ENCODE peak calls at places on chromosomes 6 and 20, in ten cellular contexts. One of them, this sample, is unnamed.

GRCh38 chr6:33860706-33861474 is 57.1 kb upstream of the MLN start:
- DNase-seq in HCT116: no peak
- DNase-seq in prostate gland: peak
- DNase-seq in GM12891: no peak
- DNase-seq in stomach: no peak
- DNase-seq in suprapubic skin: no peak
- DNase-seq in sigmoid colon: no peak
- DNase-seq in GM23338: no peak
- DNase-seq in spleen: no peak
- DNase-seq in esophagus muscularis mucosa: no peak
- DNase-seq in this sample: no peak

GRCh38 chr6:75922226-75922625 is 150.2 kb downstream of the IMPG1 start:
- DNase-seq in spleen: no peak
- DNase-seq in suprapubic skin: no peak
- DNase-seq in esophagus muscularis mucosa: no peak
- DNase-seq in HCT116: no peak
- DNase-seq in GM23338: no peak
- DNase-seq in stomach: no peak
- DNase-seq in sigmoid colon: no peak
- DNase-seq in prostate gland: no peak
- DNase-seq in GM12891: no peak
- DNase-seq in this sample: no peak

GRCh38 chr20:8385247-8385646 is 253.2 kb downstream of the PLCB1 start:
- DNase-seq in prostate gland: no peak
- DNase-seq in GM23338: peak
- DNase-seq in sigmoid colon: peak
- DNase-seq in HCT116: no peak
- DNase-seq in GM12891: no peak
- DNase-seq in stomach: peak
- DNase-seq in esophagus muscularis mucosa: no peak
- DNase-seq in spleen: no peak
- DNase-seq in suprapubic skin: no peak
- DNase-seq in this sample: no peak

GRCh38 chr6:112044856-112045255 is 9.0 kb upstream of the CCN6 start:
- DNase-seq in sigmoid colon: no peak
- DNase-seq in stomach: no peak
- DNase-seq in spleen: no peak
- DNase-seq in prostate gland: no peak
- DNase-seq in suprapubic skin: no peak
- DNase-seq in HCT116: no peak
- DNase-seq in GM12891: no peak
- DNase-seq in esophagus muscularis mucosa: no peak
- DNase-seq in GM23338: no peak
- DNase-seq in this sample: no peak

GRCh38 chr6:72810571-72811280 is 188.9 kb downstream of the KCNQ5 start:
- DNase-seq in HCT116: no peak
- DNase-seq in GM12891: no peak
- DNase-seq in GM23338: no peak
- DNase-seq in esophagus muscularis mucosa: no peak
- DNase-seq in stomach: no peak
- DNase-seq in spleen: no peak
- DNase-seq in sigmoid colon: no peak
- DNase-seq in prostate gland: no peak
- DNase-seq in suprapubic skin: no peak
- DNase-seq in this sample: no peak

GRCh38 chr6:52733172-52733571 is 30.1 kb downstream of the GSTA2 start:
- DNase-seq in GM23338: no peak
- DNase-seq in GM12891: no peak
- DNase-seq in esophagus muscularis mucosa: no peak
- DNase-seq in suprapubic skin: no peak
- DNase-seq in prostate gland: no peak
- DNase-seq in HCT116: no peak
- DNase-seq in stomach: no peak
- DNase-seq in spleen: peak
- DNase-seq in sigmoid colon: no peak
- DNase-seq in this sample: no peak

GRCh38 chr20:41175201-41175651 is 37.9 kb downstream of the PLCG1 start:
- DNase-seq in GM12891: no peak
- DNase-seq in sigmoid colon: no peak
- DNase-seq in HCT116: no peak
- DNase-seq in spleen: no peak
- DNase-seq in GM23338: no peak
- DNase-seq in esophagus muscularis mucosa: peak
- DNase-seq in prostate gland: peak
- DNase-seq in suprapubic skin: peak
- DNase-seq in stomach: peak
- DNase-seq in this sample: no peak

GRCh38 chr6:91164105-91164504 is 577.2 kb upstream of the MAP3K7 start:
- DNase-seq in suprapubic skin: no peak
- DNase-seq in esophagus muscularis mucosa: no peak
- DNase-seq in spleen: no peak
- DNase-seq in GM23338: no peak
- DNase-seq in HCT116: no peak
- DNase-seq in GM12891: no peak
- DNase-seq in prostate gland: no peak
- DNase-seq in sigmoid colon: no peak
- DNase-seq in stomach: no peak
- DNase-seq in this sample: no peak

GRCh38 chr6:144220031-144220790 is 64.9 kb upstream of the UTRN start:
- DNase-seq in suprapubic skin: no peak
- DNase-seq in esophagus muscularis mucosa: no peak
- DNase-seq in spleen: no peak
- DNase-seq in GM23338: no peak
- DNase-seq in sigmoid colon: no peak
- DNase-seq in stomach: no peak
- DNase-seq in prostate gland: no peak
- DNase-seq in GM12891: no peak
- DNase-seq in HCT116: no peak
- DNase-seq in this sample: no peak

GRCh38 chr20:14127831-14128230 is 132.5 kb downstream of the MACROD2 start:
- DNase-seq in prostate gland: no peak
- DNase-seq in esophagus muscularis mucosa: no peak
- DNase-seq in GM23338: no peak
- DNase-seq in HCT116: no peak
- DNase-seq in stomach: no peak
- DNase-seq in suprapubic skin: no peak
- DNase-seq in spleen: no peak
- DNase-seq in GM12891: no peak
- DNase-seq in sigmoid colon: no peak
- DNase-seq in this sample: no peak

GRCh38 chr6:150229775-150230561 is 87.1 kb downstream of the PPP1R14C start:
- DNase-seq in stomach: no peak
- DNase-seq in spleen: no peak
- DNase-seq in HCT116: no peak
- DNase-seq in GM12891: no peak
- DNase-seq in suprapubic skin: no peak
- DNase-seq in prostate gland: no peak
- DNase-seq in GM23338: no peak
- DNase-seq in esophagus muscularis mucosa: no peak
- DNase-seq in sigmoid colon: no peak
- DNase-seq in this sample: no peak

GRCh38 chr6:150228067-150228733 is 85.4 kb downstream of the PPP1R14C start:
- DNase-seq in esophagus muscularis mucosa: no peak
- DNase-seq in sigmoid colon: no peak
- DNase-seq in spleen: no peak
- DNase-seq in prostate gland: no peak
- DNase-seq in stomach: no peak
- DNase-seq in suprapubic skin: no peak
- DNase-seq in GM12891: no peak
- DNase-seq in GM23338: no peak
- DNase-seq in HCT116: no peak
- DNase-seq in this sample: no peak

GRCh38 chr6:150230877-150231428 is 88.1 kb downstream of the PPP1R14C start:
- DNase-seq in sigmoid colon: no peak
- DNase-seq in esophagus muscularis mucosa: no peak
- DNase-seq in suprapubic skin: no peak
- DNase-seq in prostate gland: no peak
- DNase-seq in stomach: no peak
- DNase-seq in GM23338: no peak
- DNase-seq in spleen: no peak
- DNase-seq in HCT116: no peak
- DNase-seq in GM12891: no peak
- DNase-seq in this sample: no peak

GRCh38 chr6:150233797-150234399 is 91.1 kb downstream of the PPP1R14C start:
- DNase-seq in spleen: no peak
- DNase-seq in GM23338: no peak
- DNase-seq in stomach: no peak
- DNase-seq in GM12891: no peak
- DNase-seq in HCT116: no peak
- DNase-seq in esophagus muscularis mucosa: no peak
- DNase-seq in sigmoid colon: no peak
- DNase-seq in suprapubic skin: no peak
- DNase-seq in prostate gland: no peak
- DNase-seq in this sample: no peak

GRCh38 chr6:150231456-150231855 is 88.6 kb downstream of the PPP1R14C start:
- DNase-seq in stomach: no peak
- DNase-seq in sigmoid colon: no peak
- DNase-seq in prostate gland: no peak
- DNase-seq in GM12891: no peak
- DNase-seq in spleen: no peak
- DNase-seq in esophagus muscularis mucosa: no peak
- DNase-seq in suprapubic skin: no peak
- DNase-seq in GM23338: no peak
- DNase-seq in HCT116: no peak
- DNase-seq in this sample: no peak
- TF ChIP-seq POLR2AphosphoS5 in stomach: no peak
- TF ChIP-seq POLR2AphosphoS5 in sigmoid colon: no peak
- TF ChIP-seq POLR2AphosphoS5 in prostate gland: no peak
- TF ChIP-seq POLR2AphosphoS5 in GM12891: no peak
- TF ChIP-seq POLR2AphosphoS5 in spleen: no peak
- TF ChIP-seq POLR2AphosphoS5 in esophagus muscularis mucosa: no peak
- TF ChIP-seq POLR2AphosphoS5 in suprapubic skin: no peak
- TF ChIP-seq POLR2AphosphoS5 in GM23338: no peak
- TF ChIP-seq POLR2AphosphoS5 in HCT116: no peak
- TF ChIP-seq POLR2AphosphoS5 in this sample: no peak

DNA sequence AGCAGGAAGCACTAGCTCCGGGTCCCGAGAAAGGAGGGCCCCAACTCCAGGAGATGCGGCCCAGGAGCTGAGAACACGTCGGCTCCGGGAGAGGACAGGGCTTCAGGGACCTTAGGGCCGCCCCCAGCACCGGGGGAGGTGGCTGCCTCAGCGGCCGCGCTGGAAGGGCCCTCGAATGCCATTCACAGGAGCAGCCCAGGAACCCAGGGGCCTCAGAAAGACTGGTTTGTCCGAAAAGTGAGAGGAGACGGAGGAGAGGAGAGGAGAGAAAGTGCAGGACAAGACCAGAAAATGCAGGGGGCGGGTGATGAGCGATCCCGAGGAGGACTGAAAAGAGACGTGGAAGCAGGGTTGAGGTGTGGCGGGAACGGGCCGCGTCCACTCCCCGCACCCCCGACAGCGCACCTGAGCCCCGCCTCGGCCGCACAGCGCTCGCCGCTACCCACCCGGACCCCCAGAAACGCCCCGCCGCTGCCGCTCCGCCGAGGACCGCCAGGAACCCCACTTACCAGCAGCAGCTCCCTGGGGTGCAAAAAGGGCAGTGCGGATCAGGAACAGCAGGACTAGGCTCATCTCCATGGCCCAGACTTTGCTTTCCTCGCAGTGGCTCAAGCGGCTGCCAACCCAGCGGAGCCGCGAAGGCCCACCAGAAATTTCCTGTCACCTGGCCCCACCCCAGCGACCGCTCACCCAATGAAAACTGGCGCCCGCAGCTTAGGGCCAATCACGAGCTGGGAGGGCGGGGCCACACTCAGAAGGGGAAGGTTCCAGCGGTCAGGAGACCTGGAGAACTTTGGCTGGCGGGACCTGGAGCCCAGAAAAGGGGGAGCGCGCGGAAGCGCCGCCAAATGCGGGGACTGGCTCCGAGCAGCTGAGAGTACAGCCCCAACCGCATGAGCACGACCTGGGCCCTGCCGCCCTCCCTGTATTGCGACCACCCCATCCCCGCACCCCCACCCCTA is 25.4 kb downstream of the HLA-F start:
- DNase-seq in suprapubic skin: peak
- DNase-seq in esophagus muscularis mucosa: peak
- DNase-seq in prostate gland: peak
- DNase-seq in GM23338: peak
- DNase-seq in spleen: peak
- DNase-seq in GM12891: peak
- DNase-seq in stomach: peak
- DNase-seq in HCT116: peak
- DNase-seq in sigmoid colon: peak
- DNase-seq in this sample: no peak
- TF ChIP-seq POLR2AphosphoS5 in suprapubic skin: no peak
- TF ChIP-seq POLR2AphosphoS5 in esophagus muscularis mucosa: peak
- TF ChIP-seq POLR2AphosphoS5 in prostate gland: peak
- TF ChIP-seq POLR2AphosphoS5 in GM23338: peak
- TF ChIP-seq POLR2AphosphoS5 in spleen: peak
- TF ChIP-seq POLR2AphosphoS5 in GM12891: no peak
- TF ChIP-seq POLR2AphosphoS5 in stomach: peak
- TF ChIP-seq POLR2AphosphoS5 in HCT116: peak
- TF ChIP-seq POLR2AphosphoS5 in sigmoid colon: peak
- TF ChIP-seq POLR2AphosphoS5 in this sample: no peak

DNA sequence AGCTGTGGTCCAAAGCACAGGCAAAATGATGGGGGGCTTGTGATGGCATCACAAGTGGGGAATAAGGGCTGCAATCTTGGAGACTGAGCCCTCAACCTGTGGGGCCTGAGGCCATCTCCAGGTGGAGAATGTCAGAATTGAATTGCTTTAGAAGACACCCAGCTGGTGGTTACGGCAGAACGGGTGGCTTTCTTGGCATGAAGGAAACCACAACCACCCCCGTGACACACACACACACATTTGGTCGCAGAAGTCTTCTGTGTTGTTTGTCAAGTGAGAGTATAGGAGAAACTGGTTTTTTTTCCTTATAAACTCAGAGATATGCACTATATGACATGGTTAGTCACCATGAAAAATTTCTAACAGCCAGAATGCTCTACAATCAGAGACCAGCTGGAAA is 139.5 kb upstream of the CDH4 start:
- DNase-seq in sigmoid colon: peak
- DNase-seq in esophagus muscularis mucosa: no peak
- DNase-seq in GM12891: no peak
- DNase-seq in spleen: no peak
- DNase-seq in HCT116: no peak
- DNase-seq in stomach: no peak
- DNase-seq in prostate gland: no peak
- DNase-seq in GM23338: no peak
- DNase-seq in suprapubic skin: no peak
- DNase-seq in this sample: no peak
- TF ChIP-seq POLR2AphosphoS5 in sigmoid colon: no peak
- TF ChIP-seq POLR2AphosphoS5 in esophagus muscularis mucosa: no peak
- TF ChIP-seq POLR2AphosphoS5 in GM12891: no peak
- TF ChIP-seq POLR2AphosphoS5 in spleen: no peak
- TF ChIP-seq POLR2AphosphoS5 in HCT116: no peak
- TF ChIP-seq POLR2AphosphoS5 in stomach: no peak
- TF ChIP-seq POLR2AphosphoS5 in prostate gland: no peak
- TF ChIP-seq POLR2AphosphoS5 in GM23338: no peak
- TF ChIP-seq POLR2AphosphoS5 in suprapubic skin: no peak
- TF ChIP-seq POLR2AphosphoS5 in this sample: no peak

DNA sequence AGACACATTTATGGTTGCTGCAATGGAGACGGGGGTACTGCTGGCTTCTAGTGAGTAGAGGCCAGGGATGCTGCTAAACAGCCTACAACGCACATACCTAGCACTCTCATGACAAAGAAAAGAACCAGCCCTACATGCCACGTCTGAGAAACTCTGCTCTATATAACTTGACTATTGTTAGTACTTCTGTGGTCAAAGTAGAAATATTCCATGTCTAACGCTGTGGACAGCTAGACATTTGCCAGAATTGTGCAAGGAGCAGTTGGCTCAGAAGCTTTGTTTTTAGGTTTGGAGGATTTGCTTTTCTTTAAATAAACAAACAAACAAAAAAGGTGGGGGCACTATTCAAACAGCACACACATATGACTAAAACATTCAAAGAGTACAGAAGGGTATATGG is 20.5 kb downstream of the UBE2V1 start:
- DNase-seq in HCT116: no peak
- DNase-seq in stomach: no peak
- DNase-seq in spleen: no peak
- DNase-seq in GM12891: no peak
- DNase-seq in prostate gland: no peak
- DNase-seq in esophagus muscularis mucosa: no peak
- DNase-seq in sigmoid colon: no peak
- DNase-seq in GM23338: no peak
- DNase-seq in suprapubic skin: no peak
- DNase-seq in this sample: no peak
- TF ChIP-seq POLR2AphosphoS5 in HCT116: no peak
- TF ChIP-seq POLR2AphosphoS5 in stomach: no peak
- TF ChIP-seq POLR2AphosphoS5 in spleen: no peak
- TF ChIP-seq POLR2AphosphoS5 in GM12891: no peak
- TF ChIP-seq POLR2AphosphoS5 in prostate gland: no peak
- TF ChIP-seq POLR2AphosphoS5 in esophagus muscularis mucosa: no peak
- TF ChIP-seq POLR2AphosphoS5 in sigmoid colon: peak
- TF ChIP-seq POLR2AphosphoS5 in GM23338: no peak
- TF ChIP-seq POLR2AphosphoS5 in suprapubic skin: no peak
- TF ChIP-seq POLR2AphosphoS5 in this sample: no peak

This sample was measured in Panc1.